ENCODE peak calls at places on chromosomes 6 and 20, in eight cellular contexts. H is lung, Z is fibroblast of pulmonary artery, U is astrocyte of the spinal cord, K is psoas muscle, A is coronary artery, L is esophagus muscularis mucosa, Q is HL-60. M is an unnamed sample.

GRCh38 chr20:7836076-7836475 is 104.2 kb downstream of the HAO1 start:
- DNase-seq in H (no peak), Z (no peak), U (no peak), K (no peak), A (no peak), L (no peak), Q (no peak), M (no peak)

GRCh38 chr20:2508631-2509467 is at the start of gene ZNF343:
- DNase-seq in H (peak), Z (peak), U (peak), K (peak), A (peak), L (peak), Q (peak), M (peak)

GRCh38 chr6:1516742-1517520 is 92.8 kb upstream of the FOXC1 start:
- DNase-seq in H (no peak), Z (no peak), U (no peak), K (no peak), A (no peak), L (no peak), Q (no peak), M (no peak)

GRCh38 chr6:44855562-44856494 is 468.3 kb downstream of the CDC5L start:
- DNase-seq in H (no peak), Z (peak), U (peak), K (no peak), A (no peak), L (no peak), Q (no peak), M (peak)

GRCh38 chr6:15800821-15801617 is 138.2 kb upstream of the DTNBP1 start:
- DNase-seq in H (no peak), Z (no peak), U (no peak), K (no peak), A (no peak), L (no peak), Q (no peak), M (no peak)

GRCh38 chr6:134725590-134725989 is 224.3 kb downstream of the ALDH8A1 start:
- DNase-seq in H (no peak), Z (no peak), U (no peak), K (no peak), A (no peak), L (no peak), Q (no peak), M (no peak)

GRCh38 chr6:52724406-52725121 is 38.7 kb downstream of the GSTA2 start:
- DNase-seq in H (peak), Z (peak), U (peak), K (peak), A (peak), L (no peak), Q (peak), M (peak)

GRCh38 chr20:46573788-46574581 is 23.5 kb upstream of the OCSTAMP start:
- DNase-seq in H (no peak), Z (no peak), U (no peak), K (no peak), A (no peak), L (no peak), Q (no peak), M (no peak)

GRCh38 chr20:16003310-16003709 is 569.9 kb downstream of the KIF16B start:
- DNase-seq in H (no peak), Z (no peak), U (no peak), K (no peak), A (no peak), L (no peak), Q (no peak), M (no peak)

GRCh38 chr20:43092689-43093088 is 97.0 kb downstream of the PTPRT start:
- DNase-seq in H (no peak), Z (no peak), U (no peak), K (no peak), A (no peak), L (peak), Q (no peak), M (no peak)

GRCh38 chr6:3162067-3162497 is 4.7 kb upstream of the TUBB2A start:
- DNase-seq in H (no peak), Z (no peak), U (peak), K (no peak), A (no peak), L (no peak), Q (no peak), M (peak)

GRCh38 chr20:17024513-17025105 is 202.2 kb upstream of the PCSK2 start:
- DNase-seq in H (no peak), Z (no peak), U (peak), K (no peak), A (no peak), L (no peak), Q (no peak), M (no peak)

GRCh38 chr6:144294016-144294415 is 8.9 kb downstream of the UTRN start:
- DNase-seq in H (no peak), Z (peak), U (peak), K (no peak), A (no peak), L (no peak), Q (no peak), M (peak)

GRCh38 chr6:125811259-125811658 is 20.5 kb downstream of the NCOA7 start:
- DNase-seq in H (no peak), Z (no peak), U (no peak), K (no peak), A (no peak), L (no peak), Q (no peak), M (no peak)

GRCh38 chr6:142637624-142638023 is 307.4 kb downstream of the HIVEP2 start:
- DNase-seq in H (no peak), Z (no peak), U (no peak), K (no peak), A (no peak), L (no peak), Q (no peak), M (no peak)

GRCh38 chr6:160883999-160884398 is 107.6 kb upstream of the MAP3K4 start:
- DNase-seq in H (no peak), Z (no peak), U (no peak), K (no peak), A (no peak), L (no peak), Q (no peak), M (no peak)

GRCh38 chr6:119736680-119737079 is 387.1 kb upstream of the MAN1A1 start:
- DNase-seq in H (no peak), Z (no peak), U (no peak), K (no peak), A (peak), L (no peak), Q (no peak), M (no peak)

GRCh38 chr6:135314543-135314942 is 133.4 kb downstream of the MYB start:
- DNase-seq in H (no peak), Z (no peak), U (no peak), K (no peak), A (no peak), L (no peak), Q (no peak), M (no peak)

GRCh38 chr6:158818008-158818579 is 1.1 kb downstream of the EZR start:
- DNase-seq in H (peak), Z (peak), U (peak), K (peak), A (peak), L (no peak), Q (no peak), M (peak)

GRCh38 chr20:44526129-44526528 is 4.3 kb upstream of the SERINC3 start:
- DNase-seq in H (no peak), Z (peak), U (peak), K (no peak), A (no peak), L (no peak), Q (no peak), M (peak)

GRCh38 chr6:95841560-95841959 is 174.2 kb upstream of the FUT9 start:
- DNase-seq in H (no peak), Z (no peak), U (no peak), K (no peak), A (no peak), L (no peak), Q (no peak), M (no peak)

GRCh38 chr6:154537486-154537885 is 27.0 kb upstream of the CNKSR3 start:
- DNase-seq in H (no peak), Z (no peak), U (no peak), K (no peak), A (no peak), L (no peak), Q (no peak), M (peak)

GRCh38 chr6:17021539-17021889 is 80.3 kb upstream of the STMND1 start:
- DNase-seq in H (no peak), Z (peak), U (peak), K (no peak), A (no peak), L (no peak), Q (no peak), M (peak)

GRCh38 chr6:111666812-111667211 is 61.1 kb upstream of the TRAF3IP2 start:
- DNase-seq in H (no peak), Z (peak), U (peak), K (no peak), A (no peak), L (no peak), Q (no peak), M (no peak)

GRCh38 chr6:32578962-32579361 is 10.7 kb downstream of the HLA-DRB1 start:
- DNase-seq in H (no peak), Z (no peak), U (no peak), K (no peak), A (no peak), L (no peak), Q (no peak), M (no peak)

GRCh38 chr6:163438940-163439335 is 24.4 kb downstream of the QKI start:
- DNase-seq in H (no peak), Z (no peak), U (no peak), K (peak), A (no peak), L (no peak), Q (no peak), M (no peak)

GRCh38 chr6:32415521-32416019 is 8.6 kb upstream of the BTNL2 start:
- DNase-seq in H (peak), Z (peak), U (peak), K (peak), A (peak), L (no peak), Q (peak), M (peak)

GRCh38 chr6:16020259-16020658 is 108.6 kb upstream of the MYLIP start:
- DNase-seq in H (no peak), Z (no peak), U (no peak), K (no peak), A (no peak), L (no peak), Q (no peak), M (no peak)

GRCh38 chr6:158648682-158649131 is 1.1 kb upstream of the SYTL3 start:
- DNase-seq in H (no peak), Z (peak), U (peak), K (no peak), A (no peak), L (peak), Q (no peak), M (peak)

GRCh38 chr6:50708664-50709365 is 4.5 kb upstream of the TFAP2D start:
- DNase-seq in H (no peak), Z (no peak), U (no peak), K (no peak), A (no peak), L (no peak), Q (no peak), M (no peak)

GRCh38 chr6:168309183-168309582 is 10.4 kb downstream of the DACT2 start:
- DNase-seq in H (no peak), Z (no peak), U (no peak), K (no peak), A (no peak), L (no peak), Q (no peak), M (no peak)

GRCh38 chr6:390914-391558 is 516 bp upstream of the IRF4 start:
- DNase-seq in H (no peak), Z (no peak), U (no peak), K (no peak), A (peak), L (no peak), Q (no peak), M (no peak)

GRCh38 chr20:25622450-25623224 is 1.2 kb downstream of the NANP start:
- DNase-seq in H (no peak), Z (peak), U (peak), K (no peak), A (no peak), L (no peak), Q (peak), M (no peak)

GRCh38 chr6:100663219-100663863 is 198.6 kb upstream of the SIM1 start:
- DNase-seq in H (no peak), Z (peak), U (peak), K (no peak), A (no peak), L (no peak), Q (no peak), M (peak)

GRCh38 chr6:127924440-127924839 is 23.6 kb upstream of the THEMIS start:
- DNase-seq in H (no peak), Z (no peak), U (peak), K (no peak), A (no peak), L (no peak), Q (no peak), M (no peak)

GRCh38 chr20:62361799-62362589 is 5.1 kb downstream of the LAMA5 start:
- DNase-seq in H (peak), Z (no peak), U (no peak), K (peak), A (peak), L (no peak), Q (no peak), M (no peak)
- H3K4me3 ChIP-seq in H (no peak), Z (no peak), U (no peak), K (no peak), A (peak), L (no peak), Q (no peak), M (no peak)

GRCh38 chr6:98775205-98775604 is 59.2 kb upstream of the POU3F2 start:
- DNase-seq in H (no peak), Z (no peak), U (no peak), K (no peak), A (no peak), L (no peak), Q (no peak), M (no peak)
- TF ChIP-seq CTCF in H (no peak), Z (no peak), U (no peak), K (no peak), A (no peak), L (no peak), Q (no peak), M (no peak)

GRCh38 chr20:3846740-3847418 is at the start of gene MAVS:
- DNase-seq in H (peak), Z (peak), U (peak), K (peak), A (peak), L (peak), Q (peak), M (peak)

GRCh38 chr20:3846378-3846739 is 275 bp upstream of the MAVS start:
- DNase-seq in H (no peak), Z (no peak), U (no peak), K (no peak), A (no peak), L (no peak), Q (no peak), M (no peak)

GRCh38 chr20:3848565-3848964 is 1.9 kb downstream of the MAVS start:
- DNase-seq in H (no peak), Z (no peak), U (no peak), K (no peak), A (no peak), L (no peak), Q (no peak), M (no peak)

GRCh38 chr20:3843490-3843889 is 3.1 kb upstream of the MAVS start:
- DNase-seq in H (no peak), Z (peak), U (peak), K (no peak), A (no peak), L (no peak), Q (no peak), M (peak)

GRCh38 chr20:3847419-3847940 is 846 bp downstream of the MAVS start:
- DNase-seq in H (no peak), Z (peak), U (no peak), K (no peak), A (no peak), L (no peak), Q (no peak), M (no peak)
- H3K4me3 ChIP-seq in H (peak), Z (peak), U (peak), K (peak), A (peak), L (peak), Q (peak), M (peak)

GRCh38 chr6:26258199-26258977 is 106.6 kb upstream of the BTN3A2 start:
- DNase-seq in H (no peak), Z (no peak), U (no peak), K (no peak), A (no peak), L (no peak), Q (no peak), M (no peak)
- TF ChIP-seq CTCF in H (no peak), Z (peak), U (peak), K (no peak), A (no peak), L (no peak), Q (no peak), M (peak)

GRCh38 chr20:5781798-5782750 is 31.9 kb downstream of the SHLD1 start:
- DNase-seq in H (peak), Z (no peak), U (no peak), K (no peak), A (no peak), L (no peak), Q (no peak), M (no peak)
- H3K4me3 ChIP-seq in H (no peak), Z (no peak), U (no peak), K (no peak), A (no peak), L (no peak), Q (no peak), M (no peak)

GRCh38 chr6:23637296-23637695 is 488.7 kb upstream of the NRSN1 start:
- DNase-seq in H (no peak), Z (no peak), U (no peak), K (no peak), A (no peak), L (no peak), Q (no peak), M (no peak)
- TF ChIP-seq CTCF in H (no peak), Z (no peak), U (no peak), K (no peak), A (no peak), L (no peak), Q (no peak), M (no peak)

GRCh38 chr6:8321671-8322404 is 113.5 kb downstream of the SLC35B3 start:
- DNase-seq in H (no peak), Z (no peak), U (no peak), K (no peak), A (no peak), L (no peak), Q (no peak), M (no peak)
- H3K4me3 ChIP-seq in H (no peak), Z (no peak), U (no peak), K (no peak), A (no peak), L (no peak), Q (no peak), M (no peak)

GRCh38 chr20:62990306-62990825 is 16.4 kb downstream of the BHLHE23 start:
- DNase-seq in H (no peak), Z (no peak), U (no peak), K (no peak), A (no peak), L (no peak), Q (no peak), M (no peak)

GRCh38 chr20:62991196-62991807 is 15.5 kb downstream of the BHLHE23 start:
- DNase-seq in H (no peak), Z (no peak), U (no peak), K (no peak), A (no peak), L (no peak), Q (no peak), M (no peak)

GRCh38 chr20:62991863-62992262 is 14.9 kb downstream of the BHLHE23 start:
- DNase-seq in H (no peak), Z (no peak), U (no peak), K (no peak), A (no peak), L (no peak), Q (no peak), M (no peak)

GRCh38 chr20:62987114-62987513 is 19.6 kb downstream of the BHLHE23 start:
- DNase-seq in H (no peak), Z (no peak), U (no peak), K (no peak), A (no peak), L (no peak), Q (no peak), M (no peak)

DNA sequence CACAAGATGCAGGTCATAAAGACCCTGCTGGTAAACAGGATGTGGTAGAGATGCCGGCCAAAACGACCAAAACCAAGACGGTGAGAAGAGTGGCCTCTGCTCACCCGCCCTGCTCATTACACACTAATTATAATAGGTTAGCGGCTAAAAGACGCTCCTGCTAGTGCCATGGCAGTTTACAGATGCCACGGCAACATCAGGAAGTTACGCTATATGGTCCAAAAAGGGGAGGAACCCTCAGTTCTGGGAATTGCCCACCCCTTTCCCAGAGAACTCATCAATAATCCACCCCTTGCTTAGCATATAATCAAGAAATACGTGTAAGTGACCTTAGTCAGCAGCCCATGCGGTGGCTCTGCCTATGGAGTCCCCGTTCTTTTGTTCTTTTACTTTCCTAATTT is 17.6 kb downstream of the BHLHE23 start:
- DNase-seq in H (no peak), Z (no peak), U (no peak), K (no peak), A (no peak), L (no peak), Q (no peak), M (peak)
- TF ChIP-seq CTCF in H (no peak), Z (no peak), U (no peak), K (no peak), A (no peak), L (no peak), Q (no peak), M (no peak)

GRCh38 chr6:30508890-30509736 is 19.8 kb downstream of the HLA-E start:
- DNase-seq in H (no peak), Z (peak), U (no peak), K (no peak), A (no peak), L (peak), Q (no peak), M (no peak)

GRCh38 chr6:30511147-30511546 is 21.8 kb downstream of the HLA-E start:
- DNase-seq in H (no peak), Z (no peak), U (no peak), K (no peak), A (no peak), L (peak), Q (no peak), M (no peak)

GRCh38 chr6:30510419-30510818 is 21.1 kb downstream of the HLA-E start:
- DNase-seq in H (no peak), Z (no peak), U (no peak), K (no peak), A (no peak), L (peak), Q (no peak), M (no peak)

GRCh38 chr6:30513451-30513850 is 24.1 kb downstream of the HLA-E start:
- DNase-seq in H (no peak), Z (no peak), U (no peak), K (no peak), A (no peak), L (peak), Q (no peak), M (no peak)

DNA sequence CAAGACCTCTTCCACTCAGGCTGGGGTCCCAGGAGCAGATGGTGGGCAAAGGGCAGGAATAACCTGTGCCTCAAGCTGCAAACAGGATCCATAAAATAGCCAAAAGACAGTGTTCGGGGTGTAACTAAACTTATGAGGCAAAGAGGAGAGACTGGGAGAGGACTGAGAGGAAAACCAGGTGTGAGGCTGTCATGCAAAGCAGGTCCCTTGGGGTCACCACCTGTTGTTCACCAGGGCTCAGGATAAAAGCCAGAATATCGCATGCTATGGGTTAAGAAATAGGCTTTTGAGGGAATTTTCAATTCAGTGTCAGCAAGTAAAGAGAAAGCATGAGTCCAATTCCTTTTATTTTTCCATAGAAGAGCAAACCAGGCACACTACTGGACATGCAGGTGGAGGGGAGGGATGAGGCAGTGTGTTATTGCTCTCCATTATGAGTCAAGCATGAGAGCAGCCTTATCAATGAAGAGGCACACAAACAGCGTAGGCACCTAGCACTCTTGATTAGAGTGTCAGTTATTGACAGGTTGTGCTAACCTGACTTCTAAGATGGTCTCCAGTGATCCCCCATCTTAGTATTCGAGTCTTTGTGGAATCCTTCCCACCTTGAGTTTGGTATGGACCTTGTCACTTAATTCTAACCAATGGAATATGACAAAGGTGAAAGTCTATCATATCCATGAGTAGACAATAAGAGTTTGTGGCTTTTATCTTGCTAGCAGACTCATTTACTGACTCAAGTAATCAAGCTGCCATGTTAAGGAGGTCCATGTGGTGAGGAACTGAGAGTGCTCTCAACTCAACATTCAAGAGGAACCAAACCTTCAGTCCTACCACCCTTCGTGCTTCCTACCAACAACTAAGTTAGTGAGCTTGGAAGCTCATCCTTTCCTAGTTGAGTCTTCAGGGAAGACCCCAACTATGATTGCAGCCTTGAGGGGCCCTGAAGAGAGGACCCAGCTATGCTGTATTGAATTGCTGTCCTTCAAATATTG is 18.8 kb downstream of the HLA-E start:
- DNase-seq in H (no peak), Z (no peak), U (no peak), K (no peak), A (no peak), L (peak), Q (no peak), M (no peak)
- H3K4me3 ChIP-seq in H (no peak), Z (no peak), U (no peak), K (no peak), A (no peak), L (no peak), Q (no peak), M (no peak)